ENCODE peak calls at places on chromosomes 1 and 21, in six cellular contexts. C, Y, N, T, B and E are unnamed samples.

GRCh38 chr1:203082571-203083462 is 3.0 kb downstream of the MYOG start:
- DNase-seq in C (no peak), Y (no peak), N (no peak), T (no peak), B (no peak), E (no peak)

GRCh38 chr1:201215531-201216357 is 25.1 kb downstream of the IGFN1 start:
- DNase-seq in C (no peak), Y (no peak), N (no peak), T (no peak), B (no peak), E (no peak)

GRCh38 chr1:24635195-24635843 is 7.8 kb upstream of the SRRM1 start:
- DNase-seq in C (peak), Y (no peak), N (peak), T (peak), B (peak), E (peak)

GRCh38 chr1:143643148-143643885 is 328.5 kb downstream of the FAM72C start:
- DNase-seq in C (no peak), Y (no peak), N (no peak), T (no peak), B (no peak), E (no peak)

GRCh38 chr1:152735648-152736047 is 22.2 kb upstream of the KPRP start:
- DNase-seq in C (no peak), Y (no peak), N (no peak), T (peak), B (no peak), E (no peak)

GRCh38 chr21:45380566-45380965 is 24.4 kb upstream of the COL18A1 start:
- DNase-seq in C (no peak), Y (peak), N (no peak), T (no peak), B (no peak), E (no peak)

GRCh38 chr21:32562915-32563314 is 22.4 kb downstream of the TCP10L start:
- DNase-seq in C (no peak), Y (no peak), N (no peak), T (no peak), B (no peak), E (no peak)

GRCh38 chr1:248802454-248802853 is 23.3 kb downstream of the SH3BP5L start:
- DNase-seq in C (no peak), Y (no peak), N (no peak), T (no peak), B (no peak), E (no peak)

GRCh38 chr1:213274140-213274539 is 223.1 kb downstream of the RPS6KC1 start:
- DNase-seq in C (no peak), Y (no peak), N (no peak), T (no peak), B (peak), E (no peak)

GRCh38 chr1:163896001-163896400 is 574.2 kb downstream of the NUF2 start:
- DNase-seq in C (no peak), Y (no peak), N (no peak), T (no peak), B (no peak), E (no peak)

GRCh38 chr1:36557041-36558000 is 74.6 kb upstream of the CSF3R start:
- DNase-seq in C (no peak), Y (no peak), N (no peak), T (no peak), B (no peak), E (no peak)

GRCh38 chr21:42451941-42452340 is 44.1 kb downstream of the RSPH1 start:
- DNase-seq in C (no peak), Y (peak), N (no peak), T (no peak), B (no peak), E (no peak)

GRCh38 chr1:232925421-232926202 is 24.8 kb upstream of the NTPCR start:
- DNase-seq in C (no peak), Y (no peak), N (no peak), T (no peak), B (no peak), E (no peak)

GRCh38 chr1:59718064-59718988 is 96.4 kb upstream of the HOOK1 start:
- DNase-seq in C (no peak), Y (no peak), N (no peak), T (no peak), B (no peak), E (no peak)
- TF ChIP-seq CTCF in C (peak), Y (no peak), N (no peak), T (no peak), B (peak), E (peak)

DNA sequence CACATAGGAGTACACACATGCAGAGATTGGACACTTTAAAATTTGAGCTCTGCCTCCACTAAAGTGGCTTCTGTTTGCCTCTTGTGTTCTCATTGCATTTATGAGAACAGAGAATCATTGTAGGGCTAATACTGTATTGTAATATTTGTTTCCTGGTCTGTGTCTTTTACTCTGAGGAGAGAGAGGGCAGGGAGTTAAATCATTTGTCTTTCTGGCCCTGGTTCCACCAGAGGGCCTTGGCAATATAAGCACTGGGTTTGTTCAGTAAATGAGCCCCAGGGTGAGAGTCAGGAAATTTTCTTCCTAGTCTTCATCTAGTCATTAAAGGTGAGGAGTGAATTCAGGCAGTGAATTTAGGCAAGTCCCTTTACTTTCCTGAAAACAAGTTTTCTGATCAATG is 70.3 kb downstream of the NFIA start:
- DNase-seq in C (no peak), Y (no peak), N (no peak), T (no peak), B (no peak), E (no peak)
- TF ChIP-seq CTCF in C (no peak), Y (no peak), N (no peak), T (no peak), B (no peak), E (no peak)

DNA sequence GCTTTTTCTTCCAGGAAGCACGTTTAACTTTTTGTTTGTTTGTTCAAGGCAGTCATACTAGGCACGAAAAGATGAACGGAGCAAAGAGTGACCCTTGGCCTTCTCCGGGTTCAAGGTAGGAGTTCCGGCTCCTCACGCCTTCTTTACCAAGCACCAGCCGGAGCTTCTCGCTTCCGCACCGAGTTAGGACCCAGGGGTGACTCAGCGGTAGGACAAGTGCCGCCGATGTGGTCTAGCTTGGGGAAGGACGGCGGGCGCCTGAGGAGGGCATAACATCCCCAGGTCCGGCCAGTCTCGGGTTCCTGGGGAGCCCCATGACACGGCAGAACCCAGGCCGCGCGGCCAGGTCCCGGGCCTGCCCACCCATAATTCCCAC is 358 bp downstream of the PSMA5 start:
- DNase-seq in C (no peak), Y (peak), N (no peak), T (peak), B (peak), E (no peak)
- TF ChIP-seq CTCF in C (no peak), Y (no peak), N (no peak), T (no peak), B (no peak), E (no peak)

DNA sequence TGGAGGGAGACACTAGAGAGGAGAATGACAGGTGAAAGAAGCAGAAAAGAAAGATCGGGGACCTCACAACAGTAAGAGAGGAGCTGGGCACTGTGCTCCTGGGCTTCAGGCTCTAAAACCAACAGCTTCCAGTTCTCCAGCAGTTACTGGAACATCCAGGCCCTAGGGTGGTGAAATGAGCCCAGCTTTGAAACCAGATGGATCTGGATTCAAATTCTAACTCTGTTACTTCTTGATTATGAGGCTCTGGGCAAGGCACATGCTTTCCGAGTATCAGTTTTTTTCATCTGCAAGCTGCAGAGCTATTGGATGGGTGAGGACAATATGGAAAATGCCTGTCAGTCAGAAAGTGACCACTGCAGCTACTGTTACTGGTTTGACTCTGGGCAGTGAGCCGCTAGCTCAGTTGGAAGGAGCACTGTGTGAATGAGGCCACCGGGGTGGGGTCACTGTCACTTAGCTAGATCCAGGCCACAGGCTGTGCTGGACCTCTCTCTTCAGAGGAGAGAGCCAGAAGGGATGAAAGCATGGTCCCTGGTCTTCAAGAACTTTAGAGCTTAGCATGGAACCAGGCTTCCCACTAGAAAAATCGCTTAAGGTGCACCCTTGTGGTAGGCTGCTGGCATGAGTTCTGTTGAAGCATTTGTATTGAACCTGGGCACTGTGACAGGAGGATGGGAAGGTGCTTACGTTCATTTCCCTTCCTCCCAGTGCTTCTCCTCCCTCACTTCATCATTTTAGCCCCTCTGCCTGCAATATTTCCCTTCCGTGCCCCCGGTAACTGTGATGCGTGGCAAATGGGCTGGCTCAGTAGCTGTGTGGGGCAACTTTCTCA is 12.2 kb downstream of the PLEKHO1 start:
- DNase-seq in C (no peak), Y (no peak), N (no peak), T (no peak), B (no peak), E (peak)
- TF ChIP-seq CTCF in C (peak), Y (no peak), N (no peak), T (no peak), B (peak), E (peak)

DNA sequence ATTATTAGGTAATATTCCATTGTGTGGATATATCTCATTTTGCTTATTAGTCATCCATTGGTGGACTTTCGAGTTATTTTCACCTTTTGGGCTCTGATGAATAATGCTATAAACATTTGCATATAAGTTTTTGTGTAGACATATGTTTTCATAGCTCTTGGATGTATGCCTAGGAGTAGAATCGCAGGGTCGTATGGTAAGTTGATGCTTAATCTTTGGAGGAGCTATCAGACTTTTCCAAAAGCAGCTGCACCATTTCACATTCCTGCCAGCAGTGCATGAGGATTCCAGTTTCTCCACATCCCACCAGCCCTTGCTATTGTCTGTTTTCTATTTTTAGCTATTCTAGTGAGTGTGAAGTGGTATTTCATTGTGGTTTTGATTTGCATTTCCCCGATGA is 120.3 kb upstream of the TMEM51 start:
- DNase-seq in C (no peak), Y (no peak), N (no peak), T (no peak), B (peak), E (no peak)
- TF ChIP-seq CTCF in C (no peak), Y (no peak), N (peak), T (no peak), B (peak), E (no peak)

GRCh38 chr1:207499573-207499972 is 3.6 kb downstream of the CR1 start:
- DNase-seq in C (peak), Y (peak), N (peak), T (peak), B (peak), E (no peak)

GRCh38 chr1:207494171-207494570 is 1.8 kb upstream of the CR1 start:
- DNase-seq in C (no peak), Y (no peak), N (no peak), T (no peak), B (no peak), E (no peak)

GRCh38 chr1:207497951-207498350 is 2.0 kb downstream of the CR1 start:
- DNase-seq in C (peak), Y (no peak), N (no peak), T (no peak), B (no peak), E (no peak)

GRCh38 chr1:207493212-207493611 is 2.7 kb upstream of the CR1 start:
- DNase-seq in C (no peak), Y (no peak), N (no peak), T (no peak), B (no peak), E (no peak)

DNA sequence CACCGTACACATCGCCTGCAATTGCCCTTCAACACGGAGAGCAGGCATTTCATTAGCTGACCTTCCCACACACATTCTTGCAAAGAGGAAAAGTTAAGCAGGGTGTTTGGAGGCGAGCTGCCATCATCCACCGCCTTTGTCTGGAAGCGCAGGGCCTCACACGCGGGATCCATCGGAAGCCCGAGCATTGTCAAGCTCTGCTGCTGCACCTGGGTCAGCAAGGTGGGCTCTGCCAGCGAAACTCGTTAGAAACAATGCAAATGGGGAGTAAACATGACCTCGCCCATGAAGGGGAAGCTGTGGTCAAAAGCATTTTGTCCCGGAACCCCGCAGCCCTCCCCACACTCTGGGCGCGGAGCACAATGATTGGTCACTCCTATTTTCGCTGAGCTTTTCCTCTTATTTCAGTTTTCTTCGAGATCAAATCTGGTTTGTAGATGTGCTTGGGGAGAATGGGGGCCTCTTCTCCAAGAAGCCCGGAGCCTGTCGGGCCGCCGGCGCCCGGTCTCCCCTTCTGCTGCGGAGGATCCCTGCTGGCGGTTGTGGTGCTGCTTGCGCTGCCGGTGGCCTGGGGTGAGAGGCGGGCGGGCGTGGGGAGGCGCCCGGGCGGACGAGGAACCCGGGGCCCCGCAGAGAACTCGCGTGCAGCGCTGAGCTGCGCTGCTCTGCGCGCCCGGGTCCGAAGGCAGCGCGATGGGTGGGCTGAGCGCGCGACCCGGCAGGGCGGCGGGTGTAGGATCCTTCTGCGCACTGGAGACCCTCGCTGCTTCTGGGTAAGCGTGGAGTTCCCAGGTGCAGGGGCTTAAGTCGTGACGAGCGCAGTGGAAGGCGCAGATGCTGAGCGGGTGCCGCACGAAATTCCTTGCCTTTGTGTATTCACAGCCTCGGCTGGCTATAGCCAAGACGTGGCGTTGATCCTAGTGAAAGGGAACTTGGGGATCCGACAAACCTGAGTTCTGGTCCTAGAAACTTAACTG is at the start of gene CR1:
- DNase-seq in C (peak), Y (no peak), N (no peak), T (no peak), B (no peak), E (peak)
- TF ChIP-seq CTCF in C (no peak), Y (no peak), N (no peak), T (no peak), B (no peak), E (no peak)

DNA sequence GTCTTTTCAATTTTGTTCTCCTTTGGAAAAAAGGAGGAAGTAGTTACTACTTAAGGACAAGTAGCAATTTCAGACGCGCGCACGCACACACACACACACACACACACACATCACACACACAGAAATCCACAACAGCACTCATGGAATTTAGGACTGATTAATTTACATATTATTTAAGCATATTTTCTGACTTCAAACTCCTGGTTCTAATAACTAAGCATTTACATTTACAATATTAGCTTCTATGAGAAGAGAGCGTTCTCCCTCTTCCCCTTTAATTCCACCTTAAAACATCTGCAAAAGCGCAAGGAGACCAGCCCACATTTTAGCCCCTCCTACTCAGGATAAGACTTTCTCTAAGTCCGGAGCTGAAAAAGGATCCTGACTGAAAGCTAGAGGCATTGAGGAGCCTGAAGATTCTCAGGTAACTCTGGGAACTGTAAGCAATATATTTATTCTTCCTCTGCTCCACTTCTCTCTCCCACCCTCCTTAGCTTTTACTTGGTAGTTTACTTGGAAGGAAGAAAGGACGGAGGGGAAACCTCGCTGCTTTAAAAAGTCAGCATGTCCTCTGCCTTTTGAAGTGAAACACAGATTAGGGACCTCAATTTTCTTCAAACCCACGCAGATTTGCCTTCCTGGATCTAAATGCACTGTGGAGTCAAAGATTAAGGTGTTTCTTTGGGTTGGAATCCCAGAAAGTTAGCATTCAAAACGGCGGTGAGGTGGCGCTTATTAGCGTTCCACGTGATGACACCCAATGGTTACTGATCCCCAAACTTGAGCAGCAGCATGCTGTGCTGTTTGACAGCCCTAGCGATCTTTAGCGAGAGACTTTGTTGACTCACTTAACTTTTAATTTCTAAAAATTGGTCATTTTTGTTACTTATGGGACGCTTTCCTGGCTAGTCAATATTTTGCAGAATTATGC is at the start of gene PLA2G4A:
- DNase-seq in C (peak), Y (no peak), N (no peak), T (peak), B (peak), E (no peak)
- TF ChIP-seq CTCF in C (no peak), Y (no peak), N (no peak), T (no peak), B (no peak), E (no peak)

GRCh38 chr1:97050501-97050900 is 328.9 kb downstream of the PTBP2 start:
- DNase-seq in C (no peak), Y (no peak), N (no peak), T (no peak), B (no peak), E (no peak)
- TF ChIP-seq CTCF in C (peak), Y (no peak), N (peak), T (no peak), B (peak), E (no peak)

GRCh38 chr1:204837440-204838084 is 33.1 kb upstream of the NFASC start:
- DNase-seq in C (peak), Y (peak), N (peak), T (peak), B (peak), E (no peak)
- TF ChIP-seq CTCF in C (no peak), Y (no peak), N (peak), T (no peak), B (no peak), E (no peak)